ENCODE peak calls at places on chromosomes 13 and 19, in eight cellular contexts. One of them, this sample, is unnamed.

GRCh38 chr19:640606-641170 is 1.0 kb downstream of the FGF22 start:
- DNase-seq in psoas muscle: no peak
- DNase-seq in smooth muscle cell of the brain vasculature: no peak
- DNase-seq in foreskin melanocyte: no peak
- DNase-seq in substantia nigra: no peak
- DNase-seq in Caki2: no peak
- DNase-seq in left cardiac atrium: no peak
- DNase-seq in NCI-H510A: no peak
- DNase-seq in this sample: no peak

GRCh38 chr13:49627831-49628652 is at the start of gene ARL11:
- DNase-seq in foreskin melanocyte: no peak
- DNase-seq in NCI-H510A: no peak
- DNase-seq in Caki2: no peak
- DNase-seq in psoas muscle: peak
- DNase-seq in substantia nigra: no peak
- DNase-seq in smooth muscle cell of the brain vasculature: no peak
- DNase-seq in left cardiac atrium: peak
- DNase-seq in this sample: no peak

GRCh38 chr19:15324791-15325519 is 7.4 kb downstream of the BRD4 start:
- DNase-seq in foreskin melanocyte: no peak
- DNase-seq in Caki2: no peak
- DNase-seq in psoas muscle: no peak
- DNase-seq in smooth muscle cell of the brain vasculature: no peak
- DNase-seq in left cardiac atrium: no peak
- DNase-seq in NCI-H510A: no peak
- DNase-seq in substantia nigra: no peak
- DNase-seq in this sample: no peak

GRCh38 chr19:53019684-53020083 is 6.0 kb downstream of the ERVV-1 start:
- DNase-seq in left cardiac atrium: no peak
- DNase-seq in Caki2: no peak
- DNase-seq in NCI-H510A: no peak
- DNase-seq in smooth muscle cell of the brain vasculature: no peak
- DNase-seq in psoas muscle: no peak
- DNase-seq in substantia nigra: no peak
- DNase-seq in foreskin melanocyte: no peak
- DNase-seq in this sample: no peak

GRCh38 chr13:20518652-20519051 is 7.0 kb downstream of the CRYL1 start:
- DNase-seq in NCI-H510A: no peak
- DNase-seq in smooth muscle cell of the brain vasculature: no peak
- DNase-seq in Caki2: no peak
- DNase-seq in foreskin melanocyte: peak
- DNase-seq in left cardiac atrium: no peak
- DNase-seq in substantia nigra: no peak
- DNase-seq in psoas muscle: no peak
- DNase-seq in this sample: no peak

GRCh38 chr13:59483441-59484116 is 680.1 kb downstream of the DIAPH3 start:
- DNase-seq in foreskin melanocyte: no peak
- DNase-seq in psoas muscle: no peak
- DNase-seq in smooth muscle cell of the brain vasculature: no peak
- DNase-seq in Caki2: no peak
- DNase-seq in NCI-H510A: no peak
- DNase-seq in left cardiac atrium: peak
- DNase-seq in substantia nigra: no peak
- DNase-seq in this sample: peak

GRCh38 chr19:19591133-19591825 is 27.2 kb downstream of the PBX4 start:
- DNase-seq in left cardiac atrium: no peak
- DNase-seq in smooth muscle cell of the brain vasculature: peak
- DNase-seq in foreskin melanocyte: peak
- DNase-seq in substantia nigra: no peak
- DNase-seq in Caki2: peak
- DNase-seq in NCI-H510A: no peak
- DNase-seq in psoas muscle: no peak
- DNase-seq in this sample: no peak

GRCh38 chr19:1389033-1389940 is 5.6 kb downstream of the NDUFS7 start:
- DNase-seq in substantia nigra: peak
- DNase-seq in left cardiac atrium: no peak
- DNase-seq in psoas muscle: no peak
- DNase-seq in Caki2: no peak
- DNase-seq in NCI-H510A: no peak
- DNase-seq in foreskin melanocyte: no peak
- DNase-seq in smooth muscle cell of the brain vasculature: no peak
- DNase-seq in this sample: no peak

GRCh38 chr13:114100446-114101320 is 31.7 kb downstream of the RASA3 start:
- DNase-seq in psoas muscle: peak
- DNase-seq in foreskin melanocyte: no peak
- DNase-seq in left cardiac atrium: peak
- DNase-seq in Caki2: no peak
- DNase-seq in NCI-H510A: no peak
- DNase-seq in smooth muscle cell of the brain vasculature: no peak
- DNase-seq in substantia nigra: no peak
- DNase-seq in this sample: peak

GRCh38 chr13:102914629-102914935 is 68.8 kb downstream of the ERCC5 start:
- DNase-seq in substantia nigra: no peak
- DNase-seq in NCI-H510A: no peak
- DNase-seq in psoas muscle: no peak
- DNase-seq in foreskin melanocyte: no peak
- DNase-seq in left cardiac atrium: no peak
- DNase-seq in smooth muscle cell of the brain vasculature: no peak
- DNase-seq in Caki2: no peak
- DNase-seq in this sample: no peak